ENCODE peak calls at places on chromosomes 1 and 21, in four cellular contexts. B is lower lobe of right lung; X is activated CD4-positive, alpha-beta memory T cell treated with anti-CD3 and anti-CD28 coated beads, Interleukin-2, amount 10 ng/mL, durations not matched to agents 7 days and 5 days; P is NCI-H1105 treated with DMSO at 0.1 percent for 48 hours. I is an unnamed sample.

GRCh38 chr21:28761709-28762356 is 230.8 kb downstream of the LTN1 start:
- DNase-seq in B (no peak), X (no peak), P (no peak), I (no peak)

GRCh38 chr21:45872902-45873301 is 108.7 kb upstream of the COL6A1 start:
- DNase-seq in B (no peak), X (no peak), P (no peak), I (no peak)

GRCh38 chr21:39908265-39908923 is 41.2 kb downstream of the PCP4 start:
- DNase-seq in B (no peak), X (no peak), P (no peak), I (no peak)

GRCh38 chr21:25790122-25790951 is 55.6 kb downstream of the GABPA start:
- DNase-seq in B (no peak), X (no peak), P (peak), I (no peak)

GRCh38 chr1:209421186-209421585 is 162.3 kb upstream of the CAMK1G start:
- DNase-seq in B (no peak), X (no peak), P (no peak), I (no peak)

GRCh38 chr1:232990729-232991128 is 40.3 kb downstream of the NTPCR start:
- DNase-seq in B (no peak), X (no peak), P (no peak), I (no peak)

GRCh38 chr1:33081554-33082305 is 777 bp downstream of the AZIN2 start:
- DNase-seq in B (no peak), X (no peak), P (no peak), I (no peak)

GRCh38 chr1:145985502-145986439 is 10.6 kb downstream of the TXNIP start:
- DNase-seq in B (peak), X (no peak), P (peak), I (peak)

GRCh38 chr1:218351617-218352438 is 6.7 kb downstream of the TGFB2 start:
- DNase-seq in B (no peak), X (no peak), P (no peak), I (peak)

GRCh38 chr1:81179239-81179638 is 621.5 kb upstream of the ADGRL2 start:
- DNase-seq in B (no peak), X (no peak), P (no peak), I (no peak)

GRCh38 chr1:108117908-108118902 is 81.9 kb downstream of the SLC25A24 start:
- DNase-seq in B (no peak), X (no peak), P (no peak), I (no peak)

GRCh38 chr1:234634387-234634786 is 24.4 kb upstream of the IRF2BP2 start:
- DNase-seq in B (no peak), X (no peak), P (no peak), I (no peak)

GRCh38 chr1:197807739-197808453 is 32.6 kb upstream of the DENND1B start:
- DNase-seq in B (no peak), X (no peak), P (no peak), I (no peak)

GRCh38 chr21:25457411-25457810 is 149.9 kb downstream of the MRPL39 start:
- DNase-seq in B (no peak), X (no peak), P (no peak), I (no peak)

GRCh38 chr1:205604825-205605544 is 26.8 kb downstream of the ELK4 start:
- DNase-seq in B (no peak), X (no peak), P (no peak), I (no peak)

GRCh38 chr1:156705321-156705917 is at the start of gene CRABP2:
- DNase-seq in B (peak), X (no peak), P (peak), I (peak)

GRCh38 chr1:10508511-10508951 is 33.8 kb downstream of the PEX14 start:
- DNase-seq in B (no peak), X (no peak), P (no peak), I (no peak)

GRCh38 chr1:20493839-20494608 is 8.0 kb upstream of the CAMK2N1 start:
- DNase-seq in B (peak), X (peak), P (peak), I (peak)

I was measured in activated effector memory CD4-positive, alpha-beta T cell treated with anti-CD3 and anti-CD28 coated beads, Interleukin-2, amount 50 U/mL, for 16 hours.